ENCODE peak calls at places on chromosomes 7 and 10, in ten cellular contexts. M is upper lobe of right lung, A is mesendoderm, B is ovary, Z is tibial nerve, R is AG04450, Q is colonic mucosa, L is A673, J is heart left ventricle, W is hepatocyte. D is an unnamed sample.

GRCh38 chr7:67301667-67302066 is 305.0 kb downstream of the TYW1 start:
- DNase-seq in A (no peak), J (no peak), Q (no peak), B (no peak), M (no peak), Z (no peak), W (no peak), L (no peak), R (no peak), D (no peak)

GRCh38 chr10:98293550-98294269 is 25.7 kb upstream of the LOXL4 start:
- DNase-seq in J (peak; percentile 79), Q (no peak), A (no peak), M (no peak), Z (peak; percentile 35), L (no peak), W (no peak), R (no peak), B (no peak), D (no peak)

GRCh38 chr7:56175086-56175760 is 59.0 kb upstream of the NUPR2 start:
- DNase-seq in M (peak; percentile 60), Q (peak; percentile 20), Z (no peak), L (no peak), W (no peak), R (no peak), J (peak; percentile 64), B (peak; percentile 62), A (no peak), D (peak; percentile 47)

GRCh38 chr10:26031300-26031699 is 97.3 kb downstream of the MYO3A start:
- DNase-seq in R (no peak), A (no peak), J (no peak), Q (no peak), L (no peak), B (no peak), W (no peak), M (no peak), Z (no peak), D (no peak)

GRCh38 chr7:105388373-105389089 is at the start of gene SRPK2:
- DNase-seq in B (peak; percentile 73), L (peak; percentile 87), A (peak; percentile 85), M (peak; percentile 92), Q (peak; percentile 82), W (peak; percentile 90), R (no peak), J (peak; percentile 84), Z (peak; percentile 38), D (peak; percentile 87)

GRCh38 chr10:43225004-43225786 is 41.7 kb downstream of the RASGEF1A start:
- DNase-seq in R (no peak), Z (no peak), A (no peak), B (no peak), W (no peak), Q (no peak), J (no peak), L (no peak), M (no peak), D (peak; percentile 4)

GRCh38 chr10:69766161-69766910 is 35.4 kb upstream of the COL13A1 start:
- DNase-seq in A (no peak), L (no peak), B (no peak), Z (no peak), W (peak; percentile 22), M (no peak), Q (no peak), R (no peak), J (peak; percentile 61), D (no peak)

GRCh38 chr10:113059001-113059780 is 109.1 kb downstream of the TCF7L2 start:
- DNase-seq in L (peak; percentile 58), A (peak; percentile 16), B (peak; percentile 63), R (peak; percentile 36), M (no peak), Q (peak; percentile 49), W (peak; percentile 39), J (no peak), Z (no peak), D (peak; percentile 88)

GRCh38 chr10:78312197-78313046 is 278.8 kb downstream of the RPS24 start:
- DNase-seq in L (no peak), Q (peak; percentile 10), J (no peak), W (peak; percentile 57), B (no peak), M (no peak), R (no peak), A (no peak), Z (no peak), D (no peak)

GRCh38 chr10:78314651-78315050 is 281.0 kb downstream of the RPS24 start:
- DNase-seq in J (no peak), M (no peak), A (no peak), R (no peak), B (no peak), Z (no peak), L (no peak), W (no peak), Q (peak; percentile 1), D (no peak)

GRCh38 chr10:78316451-78316931 is 282.8 kb downstream of the RPS24 start:
- DNase-seq in Q (peak; percentile 16), M (no peak), J (peak; percentile 74), B (no peak), A (peak; percentile 32), L (no peak), Z (no peak), W (peak; percentile 53), R (no peak), D (no peak)

GRCh38 chr10:78313047-78313381 is 279.4 kb downstream of the RPS24 start:
- DNase-seq in R (no peak), B (no peak), Z (no peak), J (no peak), A (no peak), M (no peak), W (no peak), L (no peak), Q (no peak), D (no peak)

GRCh38 chr10:78313636-78314035 is 280.0 kb downstream of the RPS24 start:
- DNase-seq in L (no peak), Z (no peak), W (no peak), M (no peak), B (no peak), J (no peak), Q (peak; percentile 7), R (no peak), A (no peak), D (no peak)
- H3K27ac ChIP-seq in L (no peak overlapping the region), Z (no peak overlapping the region), W (no peak overlapping the region), M (no peak overlapping the region), B (no peak overlapping the region), J (no peak overlapping the region), Q (no peak overlapping the region), R (no peak overlapping the region), A (no peak overlapping the region), D (no peak overlapping the region)

DNA sequence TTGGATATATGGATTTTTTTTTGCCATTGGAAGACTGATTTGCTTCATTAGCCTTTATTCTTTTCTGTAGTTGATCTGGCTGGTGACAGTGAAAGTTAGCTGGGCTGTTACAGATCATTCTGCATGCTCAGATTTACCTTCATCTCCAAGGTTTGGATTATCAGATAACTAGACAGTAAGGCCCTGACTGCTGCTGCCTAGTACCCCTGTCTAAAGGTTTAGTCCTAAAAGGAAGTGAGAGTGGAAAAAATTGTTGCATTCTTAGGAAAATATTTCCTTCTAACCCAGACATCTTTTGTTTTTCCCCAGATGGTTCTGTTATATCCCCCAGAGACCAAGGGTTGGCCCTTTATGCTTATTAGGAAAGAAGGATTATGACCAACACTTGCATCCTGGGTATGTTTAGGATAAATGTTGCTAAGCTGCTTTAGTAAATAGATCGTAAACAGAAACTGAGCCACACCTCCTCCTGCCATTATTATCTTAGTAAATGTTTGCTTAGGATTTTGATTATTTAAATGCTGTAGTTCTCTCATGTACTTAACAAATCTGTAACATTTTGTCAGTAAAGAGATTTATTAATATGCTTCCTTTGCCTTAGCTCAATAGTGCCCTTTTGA is 44.3 kb downstream of the MCU start:
- DNase-seq in Q (no peak), M (no peak), Z (no peak), J (no peak), R (no peak), A (peak; percentile 58), L (peak; percentile 73), W (peak; percentile 56), B (no peak), D (no peak)
- H3K27ac ChIP-seq in Q (no peak overlapping the region), M (peak overlapping the region; percentile 60), Z (peak overlapping the region; percentile 36), J (peak overlapping the region; percentile 1), R (peak overlapping the region; percentile 72), A (no peak overlapping the region), L (no peak overlapping the region), W (peak overlapping the region; percentile 69), B (no peak overlapping the region), D (no peak overlapping the region)

GRCh38 chr10:133309720-133310398 is 1.1 kb downstream of the ZNF511 start:
- DNase-seq in A (no peak), W (no peak), Q (peak; percentile 78), Z (no peak), B (peak; percentile 32), R (no peak), J (no peak), L (no peak), M (peak; percentile 81), D (no peak)

GRCh38 chr10:133307776-133308430 is 769 bp downstream of the TUBGCP2 start:
- DNase-seq in A (peak; percentile 77), M (peak; percentile 93), Z (peak; percentile 46), B (peak; percentile 42), L (peak; percentile 66), J (peak; percentile 75), W (peak; percentile 91), R (no peak), Q (peak; percentile 93), D (peak; percentile 93)

GRCh38 chr10:133308431-133309110 is at the start of the genes TUBGCP2 and ZNF511:
- DNase-seq in M (peak; percentile 95), J (peak; percentile 92), A (peak; percentile 63), W (peak; percentile 94), Z (peak; percentile 75), R (no peak), B (peak; percentile 85), L (peak; percentile 90), Q (peak; percentile 85), D (peak; percentile 86)

GRCh38 chr10:133310399-133310755 is 1.7 kb downstream of the ZNF511 start:
- DNase-seq in B (no peak), R (no peak), Z (no peak), L (no peak), M (no peak), J (no peak), Q (no peak), A (no peak), W (no peak), D (no peak)

GRCh38 chr10:133309111-133309719 is 501 bp downstream of the ZNF511 start:
- DNase-seq in A (peak; percentile 93), Q (peak; percentile 98), Z (peak; percentile 88), J (peak; percentile 91), M (peak; percentile 98), B (peak; percentile 90), W (peak; percentile 96), R (peak; percentile 68), L (peak; percentile 86), D (peak; percentile 95)
- H3K27ac ChIP-seq in A (peak overlapping the region; percentile 94), Q (peak overlapping the region; percentile 97), Z (peak overlapping the region; percentile 97), J (peak overlapping the region; percentile 92), M (peak overlapping the region; percentile 98), B (peak overlapping the region; percentile 84), W (peak overlapping the region; percentile 100), R (peak overlapping the region; percentile 70), L (peak overlapping the region; percentile 95), D (peak overlapping the region; percentile 87)

DNA sequence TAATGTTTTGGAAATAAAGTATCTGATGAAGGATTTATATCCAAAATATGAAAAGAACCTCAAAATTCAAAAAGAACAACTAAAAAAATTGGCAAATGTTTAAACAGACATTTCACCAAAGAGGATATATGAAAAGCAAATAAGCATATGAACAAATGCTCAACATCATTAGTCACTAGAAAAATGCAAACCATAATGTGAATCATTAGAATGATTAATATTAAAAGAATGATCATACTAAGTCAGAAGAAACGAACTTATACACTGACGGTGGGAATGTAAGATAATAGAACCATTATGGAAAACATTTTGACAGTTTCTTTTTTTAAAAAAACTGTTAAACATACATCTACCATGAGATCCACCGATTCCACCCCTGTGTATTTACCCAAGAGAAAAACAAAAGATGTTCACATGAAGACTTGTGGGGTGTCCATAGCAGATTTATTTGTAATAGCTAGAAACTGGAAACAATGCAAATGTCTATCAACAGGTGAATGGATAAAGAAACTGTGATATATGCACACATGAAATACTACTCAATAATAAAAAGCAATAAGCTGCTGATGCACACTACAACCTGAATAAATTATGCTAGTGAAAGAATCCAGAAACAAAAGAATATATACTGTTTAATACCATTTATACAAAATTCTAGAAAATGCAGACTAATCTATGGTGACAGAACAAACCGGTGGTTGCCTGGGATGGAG is 35.7 kb downstream of the PRKG1 start:
- DNase-seq in Z (no peak), L (no peak), R (peak; percentile 18), B (no peak), A (no peak), M (no peak), Q (no peak), J (no peak), W (no peak), D (no peak)
- H3K27ac ChIP-seq in Z (no peak overlapping the region), L (no peak overlapping the region), R (no peak overlapping the region), B (no peak overlapping the region), A (no peak overlapping the region), M (no peak overlapping the region), Q (no peak overlapping the region), J (no peak overlapping the region), W (no peak overlapping the region), D (no peak overlapping the region)

D was measured in testis.